ENCODE peak calls at places on chromosomes 12 and 14, in five cellular contexts. Q, T, I, S and F are unnamed samples.
A peak's percentile ranks its signal among the peaks of the same experiment; 100 is the strongest.

GRCh38 chr12:94165152-94165551 is 16.8 kb downstream of the PLXNC1 start:
- DNase-seq in Q (no peak), T (no peak), I (no peak), S (no peak), F (no peak)

GRCh38 chr12:43728117-43728516 is 30.5 kb downstream of the PUS7L start:
- DNase-seq in Q (no peak), T (no peak), I (no peak), S (no peak), F (no peak)

GRCh38 chr12:31752450-31752849 is 23.6 kb upstream of the AMN1 start:
- DNase-seq in Q (no peak), T (no peak), I (no peak), S (peak; percentile 39), F (no peak)

GRCh38 chr14:103050935-103051334 is 6.4 kb downstream of the CDC42BPB start:
- DNase-seq in Q (no peak), T (no peak), I (no peak), S (no peak), F (no peak)

GRCh38 chr14:103057028-103057371 is 349 bp downstream of the CDC42BPB start:
- DNase-seq in Q (peak; percentile 16), T (peak; percentile 36), I (no peak), S (peak; percentile 38), F (no peak)

GRCh38 chr12:42912367-42912766 is 322.8 kb upstream of the PRICKLE1 start:
- DNase-seq in Q (no peak), T (no peak), I (no peak), S (no peak), F (no peak)

GRCh38 chr14:96079066-96079465 is 39.9 kb downstream of the C14orf132 start:
- DNase-seq in Q (peak; percentile 49), T (no peak), I (peak; percentile 33), S (peak; percentile 6), F (no peak)

GRCh38 chr12:52789637-52790426 is 6.1 kb downstream of the KRT3 start:
- DNase-seq in Q (peak; percentile 11), T (no peak), I (no peak), S (no peak), F (no peak)

GRCh38 chr12:25524381-25524780 is 28.7 kb downstream of the LMNTD1 start:
- DNase-seq in Q (no peak), T (no peak), I (no peak), S (no peak), F (no peak)

GRCh38 chr14:58455593-58456265 is 28.2 kb downstream of the KIAA0586 start:
- DNase-seq in Q (peak; percentile 55), T (no peak), I (peak; percentile 37), S (no peak), F (no peak)

GRCh38 chr14:90893510-90893909 is 77.3 kb upstream of the TTC7B start:
- DNase-seq in Q (no peak), T (no peak), I (no peak), S (no peak), F (no peak)

GRCh38 chr14:88866305-88866704 is 41.9 kb downstream of the TTC8 start:
- DNase-seq in Q (peak; percentile 62), T (no peak), I (peak; percentile 58), S (no peak), F (no peak)

GRCh38 chr12:22856120-22856699 is 231.2 kb downstream of the ETNK1 start:
- DNase-seq in Q (peak; percentile 39), T (no peak), I (peak; percentile 34), S (no peak), F (no peak)

GRCh38 chr12:2783936-2784600 is 10.7 kb upstream of the FKBP4 start:
- DNase-seq in Q (peak; percentile 33), T (peak; percentile 67), I (no peak), S (peak; percentile 71), F (peak; percentile 36)

GRCh38 chr12:49832836-49833421 is 4.7 kb upstream of the NCKAP5L start:
- DNase-seq in Q (peak; percentile 68), T (no peak), I (peak; percentile 60), S (no peak), F (no peak)

GRCh38 chr14:31312934-31313333 is 105.3 kb upstream of the HECTD1 start:
- DNase-seq in Q (no peak), T (no peak), I (no peak), S (no peak), F (no peak)

GRCh38 chr14:31307618-31308017 is 100.0 kb upstream of the HECTD1 start:
- DNase-seq in Q (no peak), T (no peak), I (no peak), S (no peak), F (no peak)

GRCh38 chr14:31303654-31304053 is 96.1 kb upstream of the HECTD1 start:
- DNase-seq in Q (no peak), T (no peak), I (no peak), S (no peak), F (no peak)

GRCh38 chr14:31307198-31307597 is 99.6 kb upstream of the HECTD1 start:
- DNase-seq in Q (no peak), T (no peak), I (no peak), S (no peak), F (no peak)
- H3K27me3 ChIP-seq in Q (no peaks in the 10 kb centered on the region), T (no peaks in the 10 kb centered on the region), I (no peaks in the 10 kb centered on the region), S (no peaks in the 10 kb centered on the region), F (no peaks in the 10 kb centered on the region)

GRCh38 chr12:8156416-8156815 is 399 bp upstream of the ZNF705A start:
- DNase-seq in Q (peak; percentile 6), T (no peak), I (no peak), S (no peak), F (no peak)
- H3K27ac ChIP-seq in Q (no peak overlapping the region), T (no peak overlapping the region), I (peak overlapping the region; percentile 65), S (peak overlapping the region; percentile 84), F (no peak overlapping the region)

GRCh38 chr12:65296503-65297265 is 18.2 kb downstream of the MSRB3 start:
- DNase-seq in Q (no peak), T (no peak), I (no peak), S (no peak), F (no peak)
- H3K27me3 ChIP-seq in Q (no peaks in the 10 kb centered on the region), T (no peaks in the 10 kb centered on the region), I (no peaks in the 10 kb centered on the region), S (no peaks in the 10 kb centered on the region), F (peaks cover 22% of the 10 kb centered on the region)

DNA sequence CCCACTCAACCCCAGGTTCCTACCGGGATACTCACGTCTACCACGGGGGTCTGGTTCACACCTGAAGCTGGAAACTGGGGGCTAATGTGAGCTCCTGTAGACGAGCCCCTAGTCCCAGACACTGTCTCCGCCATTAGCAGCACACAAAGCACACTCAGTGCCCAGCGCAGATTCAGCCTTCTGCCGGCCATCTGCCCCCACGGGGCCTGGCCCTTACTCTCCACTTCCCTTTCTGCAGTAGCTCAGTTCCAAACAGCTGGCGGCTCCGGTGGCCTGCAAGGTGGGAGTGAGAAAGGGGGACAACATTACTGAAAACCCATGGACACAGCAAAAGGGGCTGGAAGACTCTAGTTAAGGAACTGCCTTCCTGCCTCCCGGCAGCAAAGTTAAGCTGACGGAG is 2.2 kb downstream of the SLC8B1 start:
- DNase-seq in Q (no peak), T (no peak), I (no peak), S (no peak), F (no peak)
- H3K27ac ChIP-seq in Q (no peak overlapping the region), T (peak overlapping the region; percentile 50), I (no peak overlapping the region), S (peak overlapping the region; percentile 91), F (no peak overlapping the region)

GRCh38 chr14:38207830-38208815 is at the start of gene SSTR1:
- DNase-seq in Q (peak; percentile 12), T (no peak), I (no peak), S (no peak), F (no peak)
- H3K27me3 ChIP-seq in Q (no peaks in the 10 kb centered on the region), T (no peaks in the 10 kb centered on the region), I (peaks cover 47% of the 10 kb centered on the region), S (peaks cover 62% of the 10 kb centered on the region), F (peaks cover 46% of the 10 kb centered on the region)

GRCh38 chr12:54419088-54419887 is at the start of gene ITGA5:
- DNase-seq in Q (peak; percentile 71), T (peak; percentile 85), I (peak; percentile 51), S (peak; percentile 82), F (peak; percentile 57)
- H3K27ac ChIP-seq in Q (peak within 1 kb of the TSS; percentile 85), T (peak within 1 kb of the TSS; percentile 74), I (peak within 1 kb of the TSS; percentile 69), S (peak within 1 kb of the TSS; percentile 87), F (peak within 1 kb of the TSS; percentile 94)

GRCh38 chr12:110996415-110996814 is 76.0 kb upstream of the MYL2 start:
- DNase-seq in Q (no peak), T (no peak), I (no peak), S (no peak), F (no peak)
- H3K27me3 ChIP-seq in Q (no peaks in the 10 kb centered on the region), T (no peaks in the 10 kb centered on the region), I (no peaks in the 10 kb centered on the region), S (peaks cover 25% of the 10 kb centered on the region), F (no peaks in the 10 kb centered on the region)

DNA sequence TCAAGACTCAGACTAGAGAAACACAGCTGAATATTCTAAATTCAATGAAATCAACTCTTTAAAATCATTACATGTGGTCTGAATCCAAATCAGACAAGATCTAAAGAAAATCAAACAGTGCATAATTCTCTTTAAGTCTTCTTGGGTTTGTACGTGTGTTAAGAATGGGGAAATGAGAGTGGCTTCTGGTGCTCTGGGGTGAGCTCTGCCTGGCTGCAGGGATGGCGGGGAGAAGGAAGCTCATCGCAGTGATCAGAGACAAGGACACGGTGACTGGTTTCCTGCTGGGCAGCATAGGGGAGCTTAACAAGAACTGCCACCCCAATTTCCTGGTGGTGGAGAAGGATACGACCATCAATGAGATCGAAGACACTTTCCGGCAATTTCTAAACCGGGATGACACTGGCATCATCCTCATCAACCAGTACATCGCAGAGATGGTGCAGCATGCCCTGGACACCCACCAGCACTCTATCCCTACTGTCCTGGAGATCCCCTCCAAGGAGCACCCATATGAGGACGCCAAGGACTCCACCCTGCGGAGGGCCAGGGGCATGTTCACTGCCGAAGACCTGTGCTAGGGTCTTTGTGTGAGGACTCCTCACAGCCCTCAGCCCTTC is 20.9 kb downstream of the SENP1 start:
- DNase-seq in Q (no peak), T (no peak), I (no peak), S (no peak), F (no peak)
- H3K27ac ChIP-seq in Q (no peak overlapping the region), T (no peak overlapping the region), I (no peak overlapping the region), S (no peak overlapping the region), F (no peak overlapping the region)

DNA sequence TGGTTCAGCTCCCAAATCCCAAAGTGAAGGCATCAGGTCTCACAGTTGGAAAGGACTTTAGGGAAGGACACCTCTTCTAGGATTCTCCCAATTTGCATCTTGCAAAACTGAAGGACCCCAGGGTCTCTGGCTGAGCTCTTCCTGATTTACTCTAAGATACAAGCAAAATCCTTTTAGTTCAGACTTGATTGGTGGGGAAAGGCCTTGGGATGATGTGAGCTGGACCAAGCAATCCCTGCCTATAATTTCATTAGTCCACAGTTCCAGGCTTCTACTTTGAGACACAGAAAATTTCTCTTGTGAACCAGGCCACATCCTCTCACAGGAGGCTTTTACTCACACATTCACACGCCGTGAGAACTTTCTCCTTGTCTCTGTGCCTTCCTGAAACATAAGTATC is 23.6 kb upstream of the VWF start:
- DNase-seq in Q (no peak), T (no peak), I (no peak), S (no peak), F (no peak)
- H3K27me3 ChIP-seq in Q (no peaks in the 10 kb centered on the region), T (no peaks in the 10 kb centered on the region), I (no peaks in the 10 kb centered on the region), S (no peaks in the 10 kb centered on the region), F (no peaks in the 10 kb centered on the region)

GRCh38 chr14:73759183-73759713 is 45.1 kb upstream of the PNMA1 start:
- DNase-seq in Q (peak; percentile 61), T (peak; percentile 72), I (peak; percentile 39), S (peak; percentile 68), F (peak; percentile 44)

GRCh38 chr14:73757876-73758391 is 43.8 kb upstream of the PNMA1 start:
- DNase-seq in Q (no peak), T (no peak), I (no peak), S (no peak), F (no peak)

GRCh38 chr14:73759714-73760597 is 45.8 kb upstream of the PNMA1 start:
- DNase-seq in Q (peak; percentile 98), T (peak; percentile 94), I (peak; percentile 97), S (peak; percentile 98), F (peak; percentile 89)

GRCh38 chr14:73757381-73757780 is 43.2 kb upstream of the PNMA1 start:
- DNase-seq in Q (no peak), T (no peak), I (no peak), S (no peak), F (no peak)

GRCh38 chr14:73758392-73759182 is 44.4 kb upstream of the PNMA1 start:
- DNase-seq in Q (peak; percentile 61), T (peak; percentile 72), I (peak; percentile 43), S (peak; percentile 83), F (peak; percentile 60)
- H3K27ac ChIP-seq in Q (peak overlapping the region; percentile 95), T (peak overlapping the region; percentile 99), I (peak overlapping the region; percentile 97), S (peak overlapping the region; percentile 99), F (peak overlapping the region; percentile 88)